ENCODE peak calls at places on chromosome 14, in ten cellular contexts. Z is Calu3, T is left ventricle myocardium inferior, Q is AG10803, H is endothelial cell, A is AG09309, P is IMR-90, B is mesothelial cell of epicardium, N is transverse colon, J is lower lobe of right lung. U is an unnamed sample.

GRCh38 chr14:90451443-90451842 is 54.6 kb downstream of the CALM1 start:
- DNase-seq in N (no peak), T (no peak), B (no peak), J (no peak), P (no peak), H (no peak), Q (no peak), Z (no peak), A (no peak), U (no peak)

GRCh38 chr14:102019141-102019540 is 54.8 kb downstream of the DYNC1H1 start:
- DNase-seq in T (no peak), N (no peak), J (no peak), A (no peak), B (no peak), P (no peak), H (no peak), Z (no peak), Q (no peak), U (no peak)

GRCh38 chr14:71720978-71721624 is 211.1 kb upstream of the RGS6 start:
- DNase-seq in N (peak; percentile 14), T (no peak), H (peak; percentile 65), P (peak; percentile 85), Z (peak; percentile 64), A (no peak), Q (peak; percentile 85), J (no peak), B (no peak), U (no peak)

GRCh38 chr14:26873556-26873955 is 275.7 kb upstream of the NOVA1 start:
- DNase-seq in T (no peak), N (no peak), H (no peak), Q (no peak), A (no peak), P (no peak), J (no peak), Z (no peak), B (no peak), U (no peak)

GRCh38 chr14:43003845-43004244 is 1397.2 kb downstream of the LRFN5 start:
- DNase-seq in N (no peak), J (no peak), B (no peak), A (no peak), Q (no peak), T (no peak), Z (no peak), H (no peak), P (peak; percentile 1), U (no peak)

GRCh38 chr14:22556021-22556989 is 32.7 kb downstream of the DAD1 start:
- DNase-seq in Q (peak; percentile 62), J (peak; percentile 80), H (no peak), B (no peak), A (no peak), T (no peak), Z (peak; percentile 77), N (peak; percentile 88), P (peak; percentile 89), U (no peak)

GRCh38 chr14:97077253-97077653 is 280.1 kb downstream of the VRK1 start:
- DNase-seq in Z (no peak), Q (peak; percentile 88), H (no peak), J (peak; percentile 47), A (peak; percentile 55), N (peak; percentile 37), P (no peak), T (peak; percentile 37), B (no peak), U (no peak)

GRCh38 chr14:36824854-36825253 is 163.2 kb downstream of the PAX9 start:
- DNase-seq in Z (no peak), B (no peak), A (no peak), P (no peak), N (no peak), J (no peak), Q (no peak), H (no peak), T (no peak), U (no peak)

GRCh38 chr14:60430276-60430675 is 55.6 kb downstream of the C14orf39 start:
- DNase-seq in P (no peak), Z (no peak), J (no peak), Q (no peak), H (no peak), T (no peak), A (no peak), N (no peak), B (no peak), U (no peak)

GRCh38 chr14:67428501-67429031 is 16.6 kb upstream of the PLEK2 start:
- DNase-seq in T (no peak), B (no peak), Z (peak; percentile 48), P (peak; percentile 75), J (no peak), N (peak; percentile 41), H (no peak), Q (peak; percentile 80), A (peak; percentile 27), U (no peak)

GRCh38 chr14:21911877-21912276 is 238.3 kb upstream of the OR4E1 start:
- DNase-seq in Q (no peak), N (no peak), A (no peak), T (no peak), H (no peak), P (no peak), B (no peak), J (no peak), Z (no peak), U (no peak)

GRCh38 chr14:91195881-91196280 is 48.6 kb downstream of the GPR68 start:
- DNase-seq in N (no peak), H (no peak), Q (no peak), T (no peak), Z (no peak), J (no peak), A (no peak), B (no peak), P (no peak), U (no peak)

GRCh38 chr14:69012251-69012953 is 33.3 kb upstream of the ACTN1 start:
- DNase-seq in Q (peak; percentile 32), H (no peak), N (no peak), J (no peak), Z (no peak), A (no peak), B (no peak), T (no peak), P (peak; percentile 61), U (no peak)

GRCh38 chr14:81298911-81299310 is 78.2 kb upstream of the GTF2A1 start:
- DNase-seq in A (no peak), Q (no peak), Z (no peak), T (no peak), H (no peak), N (no peak), B (no peak), P (no peak), J (no peak), U (no peak)

GRCh38 chr14:74941676-74942097 is 13.7 kb downstream of the PGF start:
- DNase-seq in B (no peak), Q (peak; percentile 45), P (peak; percentile 57), J (peak; percentile 84), H (no peak), A (no peak), Z (no peak), N (peak; percentile 52), T (peak; percentile 58), U (no peak)

GRCh38 chr14:90424075-90424474 is 27.2 kb downstream of the CALM1 start:
- DNase-seq in B (no peak), Z (no peak), T (no peak), J (no peak), Q (no peak), N (no peak), H (no peak), A (no peak), P (no peak), U (no peak)

GRCh38 chr14:106530423-106531107 is 1004.2 kb downstream of the TMEM121 start:
- DNase-seq in N (peak; percentile 46), Q (no peak), P (no peak), H (no peak), T (no peak), B (no peak), Z (no peak), A (no peak), J (no peak), U (no peak)

DNA sequence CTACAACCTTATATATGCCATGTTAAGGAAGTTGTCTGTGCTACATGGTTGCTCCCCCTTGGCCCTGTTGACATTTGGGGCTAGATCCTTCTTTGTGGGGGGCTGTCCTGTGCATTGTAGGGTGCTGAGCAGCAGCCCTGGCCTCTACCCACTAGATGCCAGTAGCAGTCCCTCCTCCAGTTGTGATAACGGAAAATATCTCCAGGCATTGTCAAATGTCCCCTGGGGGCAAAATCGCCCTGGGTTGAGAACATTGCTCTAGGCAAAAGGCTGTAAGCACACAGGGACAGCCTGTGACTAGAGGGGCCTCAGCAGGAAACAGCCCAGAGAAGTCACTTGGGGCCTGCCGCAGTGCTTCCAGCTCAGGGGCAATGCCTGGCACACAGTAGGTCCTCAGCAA is 1100.3 kb downstream of the BCL11B start:
- DNase-seq in P (no peak), Z (no peak), N (no peak), B (no peak), J (no peak), T (no peak), Q (no peak), A (no peak), H (no peak), U (no peak)
- TF ChIP-seq CTCF in P (no peak), Z (no peak), N (no peak), B (no peak), J (no peak), T (no peak), Q (no peak), A (no peak), H (no peak), U (no peak)

DNA sequence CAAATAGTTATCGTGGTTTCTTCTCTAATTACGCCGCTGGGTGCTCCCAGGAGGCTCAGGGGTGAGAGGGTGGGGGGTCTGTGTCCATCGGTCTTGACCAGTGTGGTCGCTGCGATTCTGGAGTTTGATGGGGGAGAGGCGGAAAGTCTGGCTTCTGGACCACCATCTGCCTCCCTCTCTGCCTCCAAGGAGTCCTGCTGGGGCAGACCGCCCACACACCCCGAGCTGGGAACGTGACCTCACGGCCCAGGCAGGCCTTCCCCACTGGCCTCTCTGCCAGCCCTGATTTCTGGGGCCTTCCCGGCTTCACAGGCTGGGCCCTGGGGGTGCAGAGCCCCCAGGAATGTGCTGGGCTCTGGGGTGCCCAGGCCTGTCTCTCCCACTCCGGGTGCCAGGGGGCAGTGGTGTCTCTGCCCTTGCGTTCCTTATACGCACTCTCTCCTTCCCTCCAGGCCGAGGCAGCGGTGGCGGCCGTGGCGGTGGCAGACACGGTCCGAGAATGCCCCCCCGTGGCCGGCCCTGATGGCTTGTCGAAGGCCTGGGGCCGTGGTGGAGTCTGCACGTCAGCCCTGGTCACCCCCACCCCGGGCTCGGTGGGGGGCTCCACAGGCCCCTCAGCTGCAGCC is 19.0 kb downstream of the KIF26A start:
- DNase-seq in N (no peak), T (no peak), Q (no peak), Z (peak; percentile 46), A (no peak), B (no peak), H (no peak), P (no peak), J (no peak), U (no peak)
- TF ChIP-seq CTCF in N (no peak), T (no peak), Q (no peak), Z (peak; percentile 46), A (no peak), B (no peak), H (no peak), P (no peak), J (no peak), U (peak; percentile 48)

GRCh38 chr14:61673305-61673704 is 22.0 kb upstream of the HIF1A start:
- DNase-seq in Z (no peak), Q (no peak), H (no peak), A (no peak), T (no peak), B (no peak), N (no peak), J (no peak), P (no peak), U (no peak)
- TF ChIP-seq CTCF in Z (no peak), Q (no peak), H (no peak), A (no peak), T (no peak), B (no peak), N (no peak), J (no peak), P (no peak), U (no peak)

GRCh38 chr14:52563120-52563519 is 10.5 kb downstream of the GPR137C start:
- DNase-seq in H (no peak), Q (peak; percentile 35), P (peak; percentile 87), Z (no peak), A (peak; percentile 5), J (no peak), N (no peak), T (no peak), B (no peak), U (no peak)
- TF ChIP-seq CTCF in H (no peak), Q (no peak), P (no peak), Z (no peak), A (no peak), J (no peak), N (no peak), T (no peak), B (no peak), U (no peak)

U was measured in chondrocyte.